ENCODE peak calls at places on chromosomes 13 and 19, in four cellular contexts. D is H1, N is K562, V is HepG2. W is an unnamed sample.

GRCh38 chr19:10290876-10291553 is 1.3 kb downstream of the ICAM5 start:
- DNase-seq in N (peak), V (peak), D (no peak), W (no peak)

GRCh38 chr13:28532226-28533048 is 37.5 kb upstream of the FLT1 start:
- DNase-seq in D (no peak), N (peak), V (no peak), W (no peak)

GRCh38 chr19:40610396-40611064 is 9.4 kb downstream of the LTBP4 start:
- DNase-seq in N (no peak), V (no peak), D (no peak), W (no peak)

GRCh38 chr13:108272333-108272732 is 2.8 kb downstream of the TNFSF13B start:
- DNase-seq in D (no peak), N (no peak), V (no peak), W (no peak)

GRCh38 chr19:30430206-30430734 is 58.1 kb downstream of the ZNF536 start:
- DNase-seq in D (no peak), V (no peak), N (no peak), W (no peak)

GRCh38 chr19:1513492-1514294 is 874 bp upstream of the ADAMTSL5 start:
- DNase-seq in D (no peak), V (no peak), N (peak), W (no peak)

GRCh38 chr19:459724-460511 is 915 bp downstream of the SHC2 start:
- DNase-seq in N (peak), D (no peak), V (peak), W (no peak)

GRCh38 chr19:12792048-12792852 is 964 bp downstream of the JUNB start:
- DNase-seq in N (peak), V (peak), D (no peak), W (no peak)

GRCh38 chr19:543912-544608 is at the start of gene GZMM:
- DNase-seq in D (no peak), V (no peak), N (peak), W (no peak)

GRCh38 chr13:56622840-56623239 is 517.9 kb upstream of the PRR20A start:
- DNase-seq in D (no peak), N (no peak), V (no peak), W (no peak)

GRCh38 chr19:13146763-13147563 is 3.2 kb downstream of the STX10 start:
- DNase-seq in N (no peak), D (no peak), V (no peak), W (no peak)

GRCh38 chr19:55720214-55720746 is 17.9 kb downstream of the NLRP9 start:
- DNase-seq in D (no peak), N (no peak), V (no peak), W (no peak)

GRCh38 chr19:1489463-1489971 is 633 bp downstream of the PCSK4 start:
- DNase-seq in D (no peak), V (no peak), N (peak), W (no peak)

GRCh38 chr13:40430234-40430633 is 236.2 kb downstream of the FOXO1 start:
- DNase-seq in D (no peak), V (no peak), N (no peak), W (no peak)

GRCh38 chr13:93549326-93549855 is 322.8 kb downstream of the GPC6 start:
- DNase-seq in V (no peak), D (no peak), N (no peak), W (no peak)

GRCh38 chr19:18731562-18732008 is 48.1 kb downstream of the CRTC1 start:
- DNase-seq in D (no peak), V (peak), N (peak), W (no peak)

GRCh38 chr13:111962431-111962891 is 104.5 kb upstream of the SOX1 start:
- DNase-seq in V (no peak), D (no peak), N (no peak), W (no peak)
- TF ChIP-seq HDAC6 in V (no peak), D (no peak), N (no peak), W (no peak)

GRCh38 chr13:110416131-110416584 is 109.1 kb downstream of the COL4A2 start:
- DNase-seq in N (no peak), V (no peak), D (no peak), W (no peak)
- TF ChIP-seq YY1 in N (no peak), V (no peak), D (no peak), W (no peak)

GRCh38 chr13:18996627-18997051 is 185.0 kb downstream of the TUBA3C start:
- DNase-seq in D (no peak), N (no peak), V (no peak), W (no peak)
- TF ChIP-seq HDAC6 in D (no peak), N (no peak), V (no peak), W (no peak)

DNA sequence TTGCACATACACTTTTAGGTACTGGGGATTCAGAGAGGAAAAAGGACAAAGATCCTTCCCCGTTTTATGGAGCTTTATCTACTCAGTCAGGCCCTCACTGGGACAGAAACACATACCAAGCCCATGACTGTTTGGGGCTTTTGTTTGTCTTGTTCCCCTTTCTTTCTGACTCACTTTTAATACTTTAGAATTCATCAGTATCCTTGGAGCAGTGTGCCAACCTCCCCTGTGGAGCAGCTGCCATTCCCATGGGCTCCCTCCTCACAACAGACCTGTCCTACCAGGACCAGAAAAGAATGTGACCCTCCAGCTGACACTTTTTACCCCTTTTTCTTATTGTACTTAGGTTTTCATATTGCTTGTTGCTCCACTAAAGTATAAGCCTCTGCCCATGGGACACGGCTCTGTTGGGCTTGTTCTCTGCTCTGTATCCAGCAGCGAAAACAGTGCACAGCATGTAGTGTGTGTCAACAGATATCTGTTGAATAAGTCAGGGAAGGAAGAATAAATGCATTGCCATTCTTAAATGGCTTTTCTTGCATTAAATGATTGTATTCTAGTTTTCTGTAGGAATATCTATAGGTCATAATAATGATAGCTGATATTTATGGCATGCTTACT is 431.1 kb downstream of the EFNB2 start:
- DNase-seq in V (no peak), N (no peak), D (no peak), W (no peak)
- TF ChIP-seq YY1 in V (no peak), N (no peak), D (no peak), W (no peak)

DNA sequence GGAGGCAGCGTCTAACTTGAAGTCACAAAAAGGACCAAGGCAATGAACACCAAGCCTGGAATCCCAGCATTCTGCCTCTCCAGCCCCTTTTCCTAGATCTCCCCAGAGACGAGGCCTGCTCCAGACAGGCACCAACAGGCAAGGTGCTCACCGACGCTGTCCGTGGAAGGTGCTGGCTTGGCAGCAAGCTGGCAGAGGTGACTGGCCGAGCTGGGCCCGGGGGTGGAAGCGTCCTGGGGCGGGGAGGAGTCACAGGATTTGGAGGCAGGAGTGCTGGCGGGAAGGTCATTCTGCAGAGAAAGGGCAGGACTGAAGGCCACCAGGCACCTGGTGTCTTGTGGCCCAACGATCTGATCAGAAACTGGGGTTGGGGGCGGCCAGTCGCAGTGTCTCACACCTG is 18.2 kb downstream of the TLE2 start:
- DNase-seq in D (no peak), N (no peak), V (no peak), W (no peak)
- TF ChIP-seq HDAC6 in D (no peak), N (no peak), V (no peak), W (no peak)